ENCODE peak calls at places on chromosomes 12 and 14, in six cellular contexts. O is GM13976; U is T-helper 22 cell; B is GM04504; R is ACHN; G is effector memory CD8-positive, alpha-beta T cell. J is an unnamed sample.

GRCh38 chr14:68789798-68790655 is 2.8 kb downstream of the ZFP36L1 start:
- DNase-seq in O (no peak), U (no peak), B (no peak), R (no peak), G (no peak), J (peak; percentile 50)

GRCh38 chr14:28321475-28322244 is 444.9 kb upstream of the FOXG1 start:
- DNase-seq in O (no peak), U (no peak), B (no peak), R (no peak), G (no peak), J (no peak)

GRCh38 chr12:2640709-2641108 is 154.1 kb upstream of the FKBP4 start:
- DNase-seq in O (no peak), U (no peak), B (peak; percentile 91), R (peak; percentile 98), G (no peak), J (peak; percentile 21)

GRCh38 chr14:48792376-48793024 is 793.7 kb downstream of the RPS29 start:
- DNase-seq in O (no peak), U (no peak), B (no peak), R (no peak), G (no peak), J (no peak)

GRCh38 chr12:51025182-51025747 is 919 bp downstream of the SLC11A2 start:
- DNase-seq in O (no peak), U (no peak), B (no peak), R (no peak), G (no peak), J (no peak)

GRCh38 chr12:1660304-1661187 is 30.3 kb upstream of the ADIPOR2 start:
- DNase-seq in O (no peak), U (peak; percentile 56), B (no peak), R (no peak), G (peak; percentile 57), J (peak; percentile 44)

GRCh38 chr14:91606851-91607250 is 96.7 kb upstream of the PPP4R3A start:
- DNase-seq in O (no peak), U (no peak), B (no peak), R (no peak), G (no peak), J (no peak)

GRCh38 chr12:33253123-33253522 is 186.5 kb downstream of the SYT10 start:
- DNase-seq in O (no peak), U (no peak), B (no peak), R (no peak), G (no peak), J (no peak)

GRCh38 chr14:82963756-82964155 is 1430.1 kb upstream of the SEL1L start:
- DNase-seq in O (no peak), U (no peak), B (no peak), R (no peak), G (no peak), J (no peak)

GRCh38 chr12:103697912-103698751 is 111.1 kb downstream of the STAB2 start:
- DNase-seq in O (no peak), U (no peak), B (no peak), R (no peak), G (no peak), J (no peak)

GRCh38 chr12:108619369-108620160 is 14.1 kb downstream of the SELPLG start:
- DNase-seq in O (no peak), U (no peak), B (no peak), R (no peak), G (no peak), J (no peak)

GRCh38 chr12:4143909-4144308 is 129.7 kb upstream of the CCND2 start:
- DNase-seq in O (no peak), U (no peak), B (no peak), R (peak; percentile 10), G (no peak), J (peak; percentile 40)

GRCh38 chr14:101364503-101365328 is 196.6 kb upstream of the DIO3 start:
- DNase-seq in O (peak; percentile 21), U (no peak), B (no peak), R (no peak), G (no peak), J (no peak)

GRCh38 chr12:47912575-47912974 is 7.8 kb upstream of the VDR start:
- DNase-seq in O (no peak), U (no peak), B (no peak), R (no peak), G (no peak), J (no peak)

GRCh38 chr12:79547735-79548347 is 142.9 kb downstream of the PAWR start:
- DNase-seq in O (peak; percentile 49), U (no peak), B (peak; percentile 60), R (peak; percentile 88), G (no peak), J (peak; percentile 42)

GRCh38 chr12:27221625-27222387 is 22.3 kb upstream of the STK38L start:
- DNase-seq in O (peak; percentile 45), U (no peak), B (no peak), R (no peak), G (no peak), J (no peak)

GRCh38 chr14:92322516-92322915 is 449 bp upstream of the SLC24A4 start:
- DNase-seq in O (no peak), U (no peak), B (no peak), R (no peak), G (no peak), J (no peak)

GRCh38 chr12:122064034-122064777 is 14.3 kb upstream of the MLXIP start:
- DNase-seq in O (peak; percentile 71), U (no peak), B (no peak), R (peak; percentile 100), G (no peak), J (peak; percentile 57)

GRCh38 chr14:52711666-52712065 is 4.7 kb downstream of the PSMC6 start:
- DNase-seq in O (no peak), U (no peak), B (no peak), R (no peak), G (no peak), J (no peak)

GRCh38 chr12:95802482-95803264 is 12.1 kb upstream of the NTN4 start:
- DNase-seq in O (no peak), U (no peak), B (peak; percentile 57), R (peak; percentile 100), G (no peak), J (no peak)

GRCh38 chr12:93526786-93527428 is 45.6 kb upstream of the SOCS2 start:
- DNase-seq in O (no peak), U (no peak), B (peak; percentile 65), R (peak; percentile 94), G (no peak), J (no peak)